ENCODE peak calls at places on chromosomes 6 and 20, in eight cellular contexts. X is stomach, G is GM12878, A is K562, B is suprapubic skin, T is H1, N is sigmoid colon, O is SK-N-SH. M is an unnamed sample. For H3K4me1, the result is how much of the 10 kb centered on the place peaks cover.

GRCh38 chr6:132131777-132132176 is 180.6 kb upstream of the CCN2 start:
- DNase-seq in A (no peak), G (no peak), T (no peak), X (no peak), B (peak), O (no peak), N (no peak), M (no peak)

GRCh38 chr6:72939029-72939428 is 286.3 kb downstream of the KHDC1L start:
- DNase-seq in O (no peak), X (no peak), N (no peak), B (no peak), G (no peak), A (no peak), T (no peak), M (no peak)

GRCh38 chr20:32570401-32571190 is 14.5 kb downstream of the NOL4L start:
- DNase-seq in G (no peak), N (no peak), X (no peak), B (no peak), T (no peak), A (peak), O (no peak), M (no peak)

GRCh38 chr6:41577865-41578713 is 31.9 kb downstream of the FOXP4 start:
- DNase-seq in G (no peak), T (no peak), A (peak), B (no peak), O (peak), N (no peak), X (peak), M (no peak)

GRCh38 chr6:112841553-112842337 is 494.6 kb downstream of the RFPL4B start:
- DNase-seq in B (no peak), O (no peak), X (no peak), T (no peak), A (no peak), G (peak), N (no peak), M (no peak)

GRCh38 chr20:53739799-53740785 is 146.5 kb upstream of the ZNF217 start:
- DNase-seq in N (no peak), A (no peak), O (no peak), G (no peak), B (no peak), X (no peak), T (no peak), M (no peak)

GRCh38 chr6:132524639-132525038 is 11.7 kb upstream of the STX7 start:
- DNase-seq in N (no peak), T (no peak), A (no peak), G (no peak), O (no peak), X (no peak), B (no peak), M (no peak)

GRCh38 chr6:1630771-1631217 is 21.1 kb downstream of the FOXC1 start:
- DNase-seq in X (no peak), O (no peak), A (peak), B (no peak), G (no peak), T (no peak), N (peak), M (no peak)

GRCh38 chr6:143516700-143517446 is 5.4 kb upstream of the FUCA2 start:
- DNase-seq in A (no peak), O (no peak), B (no peak), T (no peak), X (no peak), G (no peak), N (no peak), M (no peak)

GRCh38 chr20:25281541-25281991 is 33.7 kb downstream of the PYGB start:
- DNase-seq in O (no peak), G (peak), X (peak), N (peak), B (peak), T (no peak), A (no peak), M (peak)
- TF ChIP-seq EP300 in O (no peak), G (no peak), X (no peak), N (no peak), B (no peak), T (no peak), A (no peak), M (no peak)

GRCh38 chr20:62366370-62367135 is 559 bp downstream of the LAMA5 start:
- DNase-seq in N (peak), X (no peak), T (peak), A (peak), B (no peak), G (no peak), O (peak), M (no peak)
- TF ChIP-seq POLR2AphosphoS5 in N (no peak), X (no peak), T (no peak), A (no peak), B (no peak), G (no peak), O (no peak), M (no peak)

GRCh38 chr20:62371588-62372041 is 4.5 kb upstream of the LAMA5 start:
- DNase-seq in O (no peak), B (no peak), G (no peak), T (no peak), X (no peak), N (no peak), A (no peak), M (no peak)
- H3K4me1 ChIP-seq in O (half or more), B (half or more), G (under half), T (under half), X (half or more), N (half or more), A (half or more), M (half or more)

GRCh38 chr20:45038747-45039469 is 62.0 kb downstream of the KCNS1 start:
- DNase-seq in X (no peak), A (no peak), N (no peak), G (no peak), T (no peak), B (no peak), O (no peak), M (no peak)
- TF ChIP-seq EP300 in X (no peak), A (no peak), N (no peak), G (no peak), T (no peak), B (no peak), O (no peak), M (no peak)

GRCh38 chr6:81098109-81098814 is 654.2 kb downstream of the TENT5A start:
- DNase-seq in X (no peak), T (no peak), B (no peak), N (no peak), O (no peak), A (no peak), G (no peak), M (no peak)
- TF ChIP-seq POLR2AphosphoS5 in X (no peak), T (no peak), B (no peak), N (no peak), O (no peak), A (no peak), G (no peak), M (no peak)

GRCh38 chr6:3373597-3374203 is 83.2 kb downstream of the SLC22A23 start:
- DNase-seq in N (peak), G (no peak), X (no peak), B (no peak), T (no peak), O (no peak), A (no peak), M (no peak)

GRCh38 chr6:3377536-3378397 is 79.1 kb downstream of the SLC22A23 start:
- DNase-seq in A (no peak), O (no peak), G (no peak), N (peak), T (no peak), X (no peak), B (no peak), M (no peak)

GRCh38 chr6:3376888-3377535 is 79.8 kb downstream of the SLC22A23 start:
- DNase-seq in A (no peak), T (no peak), X (no peak), N (peak), G (no peak), B (no peak), O (no peak), M (no peak)

GRCh38 chr6:3372912-3373554 is 83.8 kb downstream of the SLC22A23 start:
- DNase-seq in O (no peak), B (no peak), G (no peak), A (no peak), X (no peak), T (no peak), N (peak), M (peak)

GRCh38 chr6:3376064-3376463 is 80.8 kb downstream of the SLC22A23 start:
- DNase-seq in B (no peak), N (peak), X (no peak), O (no peak), T (no peak), G (no peak), A (no peak), M (no peak)
- H3K4me1 ChIP-seq in B (under half), N (under half), X (under half), O (under half), T (under half), G (under half), A (under half), M (under half)

GRCh38 chr6:157017861-157018260 is 240.7 kb downstream of the ARID1B start:
- DNase-seq in N (no peak), B (no peak), X (no peak), G (no peak), T (no peak), A (no peak), O (no peak), M (no peak)

GRCh38 chr6:157020398-157021266 is 243.5 kb downstream of the ARID1B start:
- DNase-seq in O (peak), T (no peak), B (no peak), N (no peak), A (no peak), X (no peak), G (no peak), M (peak)

GRCh38 chr6:157021267-157022021 is 244.3 kb downstream of the ARID1B start:
- DNase-seq in O (peak), G (no peak), A (peak), B (peak), N (peak), T (peak), X (peak), M (peak)

GRCh38 chr6:157019115-157019628 is 242.0 kb downstream of the ARID1B start:
- DNase-seq in B (no peak), O (peak), X (no peak), N (no peak), A (no peak), T (no peak), G (no peak), M (no peak)

DNA sequence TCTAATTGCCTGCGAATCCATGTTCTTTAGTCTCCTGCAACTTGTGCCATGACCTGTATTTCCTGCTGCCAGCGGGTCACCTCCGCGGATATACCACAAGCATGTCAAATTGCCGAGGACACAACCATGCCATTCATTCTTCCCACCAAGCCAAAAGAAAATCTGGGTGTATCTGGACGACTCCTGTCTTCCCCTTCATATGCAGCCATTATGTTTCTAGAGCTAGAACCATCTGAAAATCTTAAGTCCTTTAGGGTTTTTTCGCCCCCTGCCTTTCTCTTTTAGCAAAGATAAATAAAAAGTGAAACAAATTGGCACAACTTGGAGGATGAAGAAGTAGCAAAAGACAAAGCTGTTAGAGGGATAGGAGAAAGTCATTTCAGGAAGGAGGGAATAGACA is 242.6 kb downstream of the ARID1B start:
- DNase-seq in T (no peak), O (no peak), N (no peak), G (no peak), A (no peak), X (no peak), B (no peak), M (no peak)
- TF ChIP-seq EP300 in T (no peak), O (no peak), N (no peak), G (no peak), A (no peak), X (no peak), B (no peak), M (no peak)

GRCh38 chr6:96923871-96924493 is 546 bp upstream of the KLHL32 start:
- DNase-seq in B (peak), X (no peak), G (no peak), T (no peak), N (no peak), O (peak), A (no peak), M (no peak)
- TF ChIP-seq POLR2AphosphoS5 in B (no peak), X (peak), G (peak), T (peak), N (no peak), O (no peak), A (peak), M (no peak)

GRCh38 chr6:149477544-149477943 is 7.3 kb downstream of the ZC3H12D start:
- DNase-seq in N (peak), T (no peak), X (no peak), A (no peak), G (no peak), B (no peak), O (no peak), M (no peak)
- H3K4me1 ChIP-seq in N (under half), T (under half), X (under half), A (under half), G (under half), B (under half), O (under half), M (under half)

DNA sequence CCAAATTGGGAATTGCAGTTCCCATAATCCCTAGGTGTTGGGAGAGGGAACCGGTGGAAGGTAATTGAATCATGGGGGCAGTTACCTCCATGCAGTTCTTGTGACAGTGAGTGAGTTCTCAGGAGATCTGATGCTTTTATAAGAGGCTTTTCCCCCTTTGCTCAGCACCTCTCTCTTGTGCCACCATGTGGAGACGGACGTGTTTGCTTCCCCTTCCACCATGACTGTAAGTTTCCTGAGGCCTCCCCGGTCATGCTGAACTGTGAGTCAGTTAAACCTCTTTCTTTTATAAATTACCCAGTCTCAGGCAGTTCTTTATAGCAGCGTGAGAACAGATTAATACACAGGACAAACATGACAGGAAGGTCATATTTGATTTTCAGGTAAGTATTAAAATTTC is 25.3 kb upstream of the HECA start:
- DNase-seq in N (no peak), B (no peak), X (no peak), O (no peak), A (no peak), G (no peak), T (peak), M (no peak)
- TF ChIP-seq EP300 in N (no peak), B (no peak), X (no peak), O (no peak), A (no peak), G (no peak), T (no peak), M (no peak)

M was measured in transverse colon.